ENCODE peak calls at places on chromosomes 16 and 17, in five cellular contexts. Q is kidney, S is right lobe of liver, Z is fibroblast of pulmonary artery, B is stomach. E is an unnamed sample.

GRCh38 chr16:11087691-11088431 is 143.5 kb downstream of the CLEC16A start:
- DNase-seq in Z (no peak), Q (no peak), S (no peak), B (no peak), E (no peak)

GRCh38 chr17:49486012-49486641 is 9.0 kb upstream of the NGFR start:
- DNase-seq in Q (no peak), B (no peak), S (no peak), Z (no peak), E (no peak)

GRCh38 chr17:76157759-76158158 is 16.7 kb upstream of the FOXJ1 start:
- DNase-seq in B (no peak), Z (no peak), Q (no peak), S (no peak), E (no peak)

GRCh38 chr17:65064452-65065019 is 8.0 kb upstream of the GNA13 start:
- DNase-seq in Q (no peak), B (no peak), S (no peak), Z (peak), E (no peak)

GRCh38 chr16:70638814-70639792 is 7.3 kb upstream of the IL34 start:
- DNase-seq in S (no peak), B (no peak), Q (no peak), Z (peak), E (no peak)

GRCh38 chr17:77472837-77473214 is 332.1 kb downstream of the SEC14L1 start:
- DNase-seq in Q (peak), S (no peak), Z (no peak), B (no peak), E (no peak)

GRCh38 chr17:4721203-4722135 is 9.8 kb upstream of the MED11 start:
- DNase-seq in Q (no peak), Z (peak), B (peak), S (peak), E (no peak)

GRCh38 chr17:33463887-33464286 is 170.8 kb upstream of the ASIC2 start:
- DNase-seq in B (no peak), Q (no peak), S (no peak), Z (peak), E (no peak)

GRCh38 chr17:28087743-28088142 is 45.3 kb downstream of the NLK start:
- DNase-seq in Z (no peak), Q (no peak), S (no peak), B (no peak), E (no peak)

GRCh38 chr16:49455181-49455990 is 81.8 kb downstream of the C16orf78 start:
- DNase-seq in S (no peak), B (peak), Q (no peak), Z (no peak), E (no peak)

GRCh38 chr16:27330542-27330941 is 16.8 kb downstream of the IL4R start:
- DNase-seq in Q (peak), Z (peak), S (no peak), B (no peak), E (peak)

GRCh38 chr17:78789663-78790181 is 7.6 kb upstream of the CYTH1 start:
- DNase-seq in S (peak), Q (peak), B (peak), Z (peak), E (peak)

GRCh38 chr16:55297062-55297909 is 26.7 kb upstream of the IRX6 start:
- DNase-seq in Z (no peak), Q (peak), B (no peak), S (no peak), E (no peak)

GRCh38 chr17:67526700-67527099 is 149.6 kb downstream of the PITPNC1 start:
- DNase-seq in Z (no peak), Q (no peak), S (no peak), B (no peak), E (no peak)

GRCh38 chr17:79388556-79389295 is 222.1 kb downstream of the RBFOX3 start:
- DNase-seq in Q (no peak), S (peak), Z (peak), B (peak), E (no peak)

GRCh38 chr17:35871415-35871814 is 2.7 kb upstream of the HEATR9 start:
- DNase-seq in S (no peak), B (no peak), Q (no peak), Z (no peak), E (no peak)

GRCh38 chr17:76920364-76921139 is 52.3 kb downstream of the MGAT5B start:
- DNase-seq in Z (no peak), B (no peak), S (no peak), Q (no peak), E (no peak)

GRCh38 chr17:48066192-48066591 is 18.0 kb downstream of the NFE2L1 start:
- DNase-seq in Q (no peak), S (no peak), Z (no peak), B (no peak), E (no peak)

GRCh38 chr16:4677390-4677789 is 16.0 kb upstream of the NUDT16L1 start:
- DNase-seq in S (no peak), B (no peak), Q (no peak), Z (no peak), E (no peak)

GRCh38 chr17:64786337-64786736 is 124.2 kb upstream of the SMURF2 start:
- DNase-seq in Z (no peak), Q (peak), B (no peak), S (no peak), E (no peak)

GRCh38 chr17:72456026-72456569 is 335.3 kb downstream of the SOX9 start:
- DNase-seq in S (no peak), Z (peak), Q (no peak), B (peak), E (no peak)

GRCh38 chr17:65537845-65538678 is 23.4 kb downstream of the AXIN2 start:
- DNase-seq in Z (no peak), B (no peak), Q (no peak), S (peak), E (no peak)

GRCh38 chr17:44335515-44336356 is 9.4 kb upstream of the GRN start:
- DNase-seq in S (no peak), B (no peak), Q (peak), Z (no peak), E (no peak)

GRCh38 chr17:44331249-44331760 is 6.7 kb upstream of the SLC25A39 start:
- DNase-seq in Q (peak), S (no peak), Z (peak), B (peak), E (no peak)

GRCh38 chr17:44333371-44333770 is 8.7 kb upstream of the SLC25A39 start:
- DNase-seq in S (no peak), Q (no peak), Z (no peak), B (no peak), E (no peak)

DNA sequence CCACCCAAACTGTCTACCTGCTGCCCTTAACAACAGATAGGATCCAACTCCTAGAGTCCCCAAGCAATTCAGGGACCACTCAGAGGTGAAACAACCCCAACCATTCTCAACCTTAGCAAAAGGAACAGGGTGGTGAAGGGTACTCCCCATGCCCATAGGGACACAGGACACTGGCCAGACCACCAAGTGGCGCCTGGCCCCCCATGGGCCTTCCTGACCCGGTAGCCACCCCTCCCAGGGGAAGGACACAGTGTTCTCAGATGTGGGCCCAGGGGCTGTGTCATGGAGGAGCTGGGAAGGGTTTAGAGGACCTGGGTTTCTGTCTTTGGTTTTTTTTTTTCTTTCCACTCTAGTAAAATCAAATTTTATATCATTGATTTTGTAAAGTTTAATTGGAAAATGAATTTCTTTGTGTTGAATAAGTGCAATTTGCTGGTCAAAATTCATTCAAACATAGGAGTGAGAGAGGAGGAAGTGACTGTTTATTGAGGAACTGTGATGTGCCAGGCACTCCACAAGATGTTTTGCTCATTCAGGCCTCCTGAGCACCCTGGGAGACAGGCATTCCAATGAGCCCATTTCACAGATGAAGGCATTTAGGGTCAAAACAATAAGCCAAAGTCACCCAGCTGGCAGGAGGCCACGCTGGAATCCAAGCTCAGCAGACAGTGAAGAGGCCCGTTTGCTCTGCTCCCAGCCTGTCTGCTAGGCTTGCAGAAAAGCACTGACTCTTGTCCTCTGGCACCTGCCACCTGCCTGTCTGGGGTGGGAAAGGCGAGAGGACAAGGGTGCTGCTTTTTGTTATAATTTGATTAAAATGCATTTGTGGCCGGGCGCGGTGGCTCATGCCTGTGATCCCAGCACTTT is 9.9 kb upstream of the SLC25A39 start:
- DNase-seq in Q (no peak), B (no peak), S (no peak), Z (no peak), E (no peak)
- TF ChIP-seq CTCF in Q (no peak), B (no peak), S (no peak), Z (no peak), E (no peak)

DNA sequence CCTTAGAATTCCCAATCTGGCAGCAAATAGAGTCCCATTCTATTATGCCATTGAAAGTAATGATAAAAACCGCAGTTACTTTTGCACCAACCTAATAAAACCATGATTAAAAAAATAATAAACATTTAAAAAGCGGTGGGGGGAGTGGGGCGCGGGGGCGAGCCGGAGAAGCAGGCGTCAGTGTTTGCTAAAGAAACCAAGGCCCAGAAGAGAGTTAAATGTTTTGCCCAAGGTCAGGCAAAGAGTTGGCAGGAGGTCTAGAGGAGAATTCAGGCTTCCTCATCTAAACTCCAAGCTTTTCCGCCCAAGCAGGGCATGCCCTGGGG is 9.7 kb upstream of the PRSS22 start:
- DNase-seq in Q (no peak), Z (no peak), B (no peak), S (no peak), E (no peak)
- H3K4me3 ChIP-seq in Q (peak), Z (peak), B (peak), S (peak), E (peak)

DNA sequence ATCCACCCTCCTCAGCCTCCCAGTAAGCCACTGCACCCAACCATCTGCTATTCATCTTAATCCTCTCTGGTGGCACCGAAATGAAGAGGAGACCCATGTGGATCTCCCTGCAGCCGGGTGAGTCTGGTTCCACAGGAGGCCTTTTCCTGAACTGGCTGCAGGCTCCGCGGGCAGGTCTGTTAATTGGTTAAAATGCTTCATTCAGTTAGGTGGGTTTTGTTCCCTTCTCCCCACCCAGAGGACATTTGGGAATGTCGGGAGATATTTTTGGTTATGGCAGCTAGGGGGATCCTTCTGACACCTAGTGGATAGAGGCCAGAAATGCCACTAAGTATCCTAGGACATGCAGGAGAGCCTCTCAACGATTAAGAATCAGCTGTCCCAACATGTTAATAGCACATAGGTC is 16.7 kb downstream of the C16orf54 start:
- DNase-seq in Z (peak), B (no peak), Q (no peak), S (no peak), E (peak)
- TF ChIP-seq CTCF in Z (peak), B (peak), Q (peak), S (peak), E (peak)

GRCh38 chr16:66511615-66512500 is 38.1 kb downstream of the TK2 start:
- DNase-seq in S (no peak), Z (peak), B (peak), Q (no peak), E (no peak)
- H3K4me3 ChIP-seq in S (no peak), Z (no peak), B (no peak), Q (no peak), E (no peak)

GRCh38 chr16:88907768-88908167 is 41.3 kb upstream of the PABPN1L start:
- DNase-seq in B (no peak), Z (no peak), S (no peak), Q (no peak), E (no peak)
- TF ChIP-seq CTCF in B (no peak), Z (no peak), S (no peak), Q (no peak), E (no peak)

GRCh38 chr16:21159281-21159951 is 942 bp downstream of the LDAF1 start:
- DNase-seq in Z (no peak), S (peak), Q (peak), B (peak), E (no peak)
- H3K4me3 ChIP-seq in Z (peak), S (peak), Q (peak), B (peak), E (peak)

GRCh38 chr17:7476951-7477350 is 2.5 kb downstream of the ZBTB4 start:
- DNase-seq in B (no peak), Z (no peak), S (no peak), Q (peak), E (no peak)

GRCh38 chr17:7477392-7478275 is 1.8 kb downstream of the ZBTB4 start:
- DNase-seq in B (peak), S (no peak), Q (peak), Z (peak), E (peak)

GRCh38 chr17:7479139-7479388 is 367 bp downstream of the ZBTB4 start:
- DNase-seq in Q (no peak), S (no peak), Z (no peak), B (no peak), E (no peak)

GRCh38 chr17:7479389-7480192 is at the start of gene ZBTB4:
- DNase-seq in Z (no peak), Q (peak), S (no peak), B (peak), E (no peak)

GRCh38 chr17:7478276-7479138 is 924 bp downstream of the ZBTB4 start:
- DNase-seq in Q (peak), Z (no peak), S (no peak), B (peak), E (no peak)
- TF ChIP-seq CTCF in Q (no peak), Z (no peak), S (no peak), B (no peak), E (no peak)

DNA sequence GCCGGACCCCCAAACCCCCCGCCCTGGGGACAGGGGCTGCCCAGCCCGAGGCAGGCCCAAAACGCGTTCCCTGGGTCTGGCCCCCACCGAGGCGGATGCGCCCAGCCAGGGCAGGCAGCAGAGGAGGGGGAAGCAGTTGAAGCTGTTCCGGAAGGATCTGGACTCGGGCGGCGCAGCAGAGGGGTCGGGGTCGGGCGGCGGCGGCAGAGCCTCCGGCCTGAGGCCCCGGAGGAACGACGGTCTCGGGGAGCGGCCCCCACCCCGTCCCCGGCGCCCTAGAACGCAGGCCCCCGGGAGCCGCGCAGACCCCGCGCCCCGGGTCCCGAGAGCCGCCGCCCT is 22.9 kb upstream of the ZFPM1 start:
- DNase-seq in B (no peak), S (no peak), Z (no peak), Q (no peak), E (no peak)
- H3K4me3 ChIP-seq in B (peak), S (peak), Z (no peak), Q (no peak), E (no peak)

DNA sequence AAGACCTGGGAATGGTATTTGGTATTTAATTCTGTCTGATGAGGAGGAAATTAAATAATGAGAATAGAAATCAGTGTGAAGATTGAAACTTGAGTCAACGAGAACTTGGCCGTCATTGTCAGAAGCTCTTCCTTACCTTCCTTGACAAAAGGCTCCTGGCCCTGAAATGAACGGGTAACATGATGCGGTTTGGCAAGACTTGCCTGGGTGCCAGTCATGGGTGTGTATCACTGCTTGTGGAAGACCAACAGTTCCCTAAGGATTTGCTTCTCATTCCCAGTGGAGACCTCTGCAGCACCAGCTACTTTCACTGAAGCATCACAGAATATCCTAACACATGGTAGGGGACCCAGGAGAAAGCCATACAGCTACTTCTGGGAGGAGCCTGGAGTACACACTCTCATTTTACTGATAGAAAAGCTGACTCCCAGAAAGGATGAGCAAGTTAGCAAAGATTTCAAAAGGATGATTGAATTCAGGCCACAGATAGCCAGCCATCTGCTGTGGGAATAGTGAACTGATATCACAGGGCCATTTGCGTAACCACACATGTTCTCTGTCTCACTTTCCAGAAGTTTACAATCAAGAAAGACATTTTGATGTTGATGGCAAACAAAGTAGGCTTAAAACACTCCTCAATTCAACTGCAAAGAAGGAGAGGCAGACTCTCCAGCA is 258.1 kb upstream of the SALL1 start:
- DNase-seq in Z (peak), S (no peak), Q (no peak), B (no peak), E (peak)
- TF ChIP-seq CTCF in Z (no peak), S (no peak), Q (no peak), B (no peak), E (no peak)

E was measured in AG09309.